ENCODE peak calls at places on chromosomes 12 and 14, in four cellular contexts. F is H7, H is kidney tubule cell, T is progenitor cell of endocrine pancreas. U is an unnamed sample.

GRCh38 chr14:71716371-71716770 is 215.9 kb upstream of the RGS6 start:
- DNase-seq in F (no peak), T (no peak), H (peak), U (peak)

GRCh38 chr12:68317047-68317667 is 15.0 kb downstream of the MDM1 start:
- DNase-seq in T (no peak), F (no peak), H (peak), U (peak)

GRCh38 chr12:95815635-95816212 is 25.2 kb upstream of the NTN4 start:
- DNase-seq in H (peak), F (peak), T (no peak), U (peak)

GRCh38 chr12:25056011-25056410 is 107.1 kb upstream of the BCAT1 start:
- DNase-seq in H (no peak), F (no peak), T (no peak), U (no peak)

GRCh38 chr12:124744659-124745467 is 118.8 kb downstream of the SCARB1 start:
- DNase-seq in H (no peak), T (no peak), F (peak), U (peak)

GRCh38 chr12:3333583-3333982 is 157.4 kb upstream of the PRMT8 start:
- DNase-seq in T (no peak), H (no peak), F (peak), U (peak)

GRCh38 chr14:103724116-103724515 is 8.5 kb downstream of the ZFYVE21 start:
- DNase-seq in T (no peak), F (peak), H (no peak), U (no peak)

GRCh38 chr12:110647669-110648068 is 33.7 kb downstream of the TCTN1 start:
- DNase-seq in T (no peak), H (no peak), F (no peak), U (no peak)

GRCh38 chr12:29563636-29564035 is 66.2 kb upstream of the OVCH1 start:
- DNase-seq in H (no peak), F (no peak), T (no peak), U (no peak)

GRCh38 chr14:99258341-99258781 is 13.6 kb downstream of the BCL11B start:
- DNase-seq in F (peak), H (no peak), T (no peak), U (no peak)

U was measured in mesendoderm.